ENCODE peak calls at places on chromosomes 11 and 22, in four cellular contexts. One of them, this sample, is unnamed.

GRCh38 chr22:38312261-38312800 is 4.9 kb downstream of the CSNK1E start:
- DNase-seq in M059J: no peak
- DNase-seq in EH: peak
- DNase-seq in stimulated activated CD8-positive, alpha-beta memory T cell treated with anti-CD3 and anti-CD28 coated beads, Interleukin-15, amount 100 ng/mL, for 24 hours: no peak
- DNase-seq in this sample: no peak

GRCh38 chr11:33002143-33002542 is 13.5 kb upstream of the DEPDC7 start:
- DNase-seq in stimulated activated CD8-positive, alpha-beta memory T cell treated with anti-CD3 and anti-CD28 coated beads, Interleukin-15, amount 100 ng/mL, for 24 hours: no peak
- DNase-seq in EH: no peak
- DNase-seq in M059J: no peak
- DNase-seq in this sample: no peak

GRCh38 chr11:65292866-65293265 is 21.8 kb upstream of the CDC42EP2 start:
- DNase-seq in EH: no peak
- DNase-seq in M059J: no peak
- DNase-seq in stimulated activated CD8-positive, alpha-beta memory T cell treated with anti-CD3 and anti-CD28 coated beads, Interleukin-15, amount 100 ng/mL, for 24 hours: no peak
- DNase-seq in this sample: no peak

GRCh38 chr11:489610-490185 is 17.3 kb downstream of the RNH1 start:
- DNase-seq in M059J: no peak
- DNase-seq in stimulated activated CD8-positive, alpha-beta memory T cell treated with anti-CD3 and anti-CD28 coated beads, Interleukin-15, amount 100 ng/mL, for 24 hours: no peak
- DNase-seq in EH: no peak
- DNase-seq in this sample: peak

GRCh38 chr11:71420455-71421241 is 27.5 kb downstream of the DHCR7 start:
- DNase-seq in EH: peak
- DNase-seq in M059J: peak
- DNase-seq in stimulated activated CD8-positive, alpha-beta memory T cell treated with anti-CD3 and anti-CD28 coated beads, Interleukin-15, amount 100 ng/mL, for 24 hours: no peak
- DNase-seq in this sample: no peak

GRCh38 chr11:69144719-69145365 is 10.9 kb upstream of the SMIM38 start:
- DNase-seq in M059J: no peak
- DNase-seq in EH: no peak
- DNase-seq in stimulated activated CD8-positive, alpha-beta memory T cell treated with anti-CD3 and anti-CD28 coated beads, Interleukin-15, amount 100 ng/mL, for 24 hours: no peak
- DNase-seq in this sample: no peak

GRCh38 chr11:88533001-88533400 is 195.5 kb upstream of the CTSC start:
- DNase-seq in M059J: no peak
- DNase-seq in EH: no peak
- DNase-seq in stimulated activated CD8-positive, alpha-beta memory T cell treated with anti-CD3 and anti-CD28 coated beads, Interleukin-15, amount 100 ng/mL, for 24 hours: no peak
- DNase-seq in this sample: no peak

GRCh38 chr22:46366327-46366731 is 30.8 kb downstream of the TRMU start:
- DNase-seq in EH: no peak
- DNase-seq in stimulated activated CD8-positive, alpha-beta memory T cell treated with anti-CD3 and anti-CD28 coated beads, Interleukin-15, amount 100 ng/mL, for 24 hours: no peak
- DNase-seq in M059J: no peak
- DNase-seq in this sample: peak

GRCh38 chr11:57698843-57699365 is 13.1 kb downstream of the MED19 start:
- DNase-seq in M059J: no peak
- DNase-seq in stimulated activated CD8-positive, alpha-beta memory T cell treated with anti-CD3 and anti-CD28 coated beads, Interleukin-15, amount 100 ng/mL, for 24 hours: no peak
- DNase-seq in EH: no peak
- DNase-seq in this sample: peak

GRCh38 chr11:22449441-22449840 is 111.3 kb downstream of the SLC17A6 start:
- DNase-seq in M059J: peak
- DNase-seq in EH: peak
- DNase-seq in stimulated activated CD8-positive, alpha-beta memory T cell treated with anti-CD3 and anti-CD28 coated beads, Interleukin-15, amount 100 ng/mL, for 24 hours: no peak
- DNase-seq in this sample: no peak

GRCh38 chr11:99015634-99016454 is 4.9 kb upstream of the CNTN5 start:
- DNase-seq in EH: peak
- DNase-seq in stimulated activated CD8-positive, alpha-beta memory T cell treated with anti-CD3 and anti-CD28 coated beads, Interleukin-15, amount 100 ng/mL, for 24 hours: no peak
- DNase-seq in M059J: peak
- DNase-seq in this sample: no peak

This sample was measured in right cardiac atrium.